ENCODE peak calls at places on chromosome 11, in six cellular contexts. E is HepG2, F is ovary, H is GM12878, N is suprapubic skin, L is transverse colon. T is an unnamed sample.

GRCh38 chr11:45751430-45751829 is 53.5 kb upstream of the SLC35C1 start:
- DNase-seq in E (no peak), F (peak; percentile 61), H (no peak), N (no peak), L (no peak), T (no peak)

GRCh38 chr11:82092904-82093303 is 640.8 kb downstream of the FAM181B start:
- DNase-seq in E (no peak), F (no peak), H (no peak), N (no peak), L (no peak), T (no peak)

GRCh38 chr11:61828629-61829407 is 718 bp downstream of the FADS2 start:
- DNase-seq in E (no peak), F (peak; percentile 45), H (no peak), N (no peak), L (no peak), T (no peak)

GRCh38 chr11:1151366-1152315 is 6.1 kb upstream of the MUC5AC start:
- DNase-seq in E (no peak), F (peak; percentile 9), H (no peak), N (no peak), L (peak; percentile 6), T (no peak)

GRCh38 chr11:72373163-72373562 is 61.2 kb downstream of the CLPB start:
- DNase-seq in E (no peak), F (no peak), H (no peak), N (no peak), L (no peak), T (no peak)

GRCh38 chr11:119368121-119369034 is 13.1 kb downstream of the USP2 start:
- DNase-seq in E (peak; percentile 93), F (peak; percentile 53), H (no peak), N (peak; percentile 66), L (peak; percentile 89), T (peak; percentile 40)

GRCh38 chr11:8566613-8567210 is 27.3 kb downstream of the STK33 start:
- DNase-seq in E (peak; percentile 23), F (no peak), H (peak; percentile 32), N (no peak), L (peak; percentile 12), T (no peak)

GRCh38 chr11:17459211-17459610 is 17.4 kb downstream of the ABCC8 start:
- DNase-seq in E (no peak), F (no peak), H (no peak), N (no peak), L (no peak), T (no peak)

GRCh38 chr11:10026514-10026913 is 267.5 kb downstream of the SBF2 start:
- DNase-seq in E (no peak), F (no peak), H (no peak), N (no peak), L (no peak), T (no peak)

GRCh38 chr11:126636911-126637799 is 281.7 kb downstream of the ST3GAL4 start:
- DNase-seq in E (no peak), F (no peak), H (no peak), N (no peak), L (no peak), T (no peak)

GRCh38 chr11:58616594-58616993 is 5.9 kb upstream of the CNTF start:
- DNase-seq in E (no peak), F (peak; percentile 72), H (no peak), N (no peak), L (no peak), T (peak; percentile 46)

GRCh38 chr11:7250166-7250565 is 1.5 kb upstream of the SYT9 start:
- DNase-seq in E (no peak), F (no peak), H (no peak), N (no peak), L (no peak), T (no peak)

GRCh38 chr11:7251836-7252682 is at the start of gene SYT9:
- DNase-seq in E (no peak), F (no peak), H (no peak), N (peak; percentile 61), L (peak; percentile 14), T (no peak)

GRCh38 chr11:7254731-7255291 is 3.1 kb downstream of the SYT9 start:
- DNase-seq in E (no peak), F (no peak), H (no peak), N (no peak), L (no peak), T (no peak)

GRCh38 chr11:7252683-7253213 is 1.0 kb downstream of the SYT9 start:
- DNase-seq in E (no peak), F (no peak), H (no peak), N (no peak), L (no peak), T (no peak)

DNA sequence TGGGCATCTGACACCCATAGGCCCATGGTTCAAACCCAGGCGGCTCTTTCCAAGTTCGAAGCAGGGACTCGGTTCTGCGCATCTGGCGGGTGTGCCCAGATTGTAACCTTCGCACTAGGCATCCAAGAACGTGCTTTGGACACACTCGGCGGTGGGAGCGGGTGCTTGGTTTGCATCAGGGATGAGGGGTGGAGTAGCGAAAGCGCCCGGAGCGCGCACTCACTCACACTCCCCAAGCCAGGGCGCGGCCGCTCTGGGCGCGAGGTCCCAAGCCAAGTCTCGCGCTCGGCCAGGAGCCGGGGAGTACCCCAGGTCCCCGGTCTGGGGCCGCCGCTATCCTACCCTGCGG is 243 bp upstream of the SYT9 start:
- DNase-seq in E (no peak), F (no peak), H (no peak), N (no peak), L (no peak), T (no peak)
- H3K4me3 ChIP-seq in E (peak overlapping the region; percentile 58), F (peak overlapping the region; percentile 29), H (no peak overlapping the region), N (peak overlapping the region; percentile 64), L (peak overlapping the region; percentile 36), T (peak overlapping the region; percentile 26)

DNA sequence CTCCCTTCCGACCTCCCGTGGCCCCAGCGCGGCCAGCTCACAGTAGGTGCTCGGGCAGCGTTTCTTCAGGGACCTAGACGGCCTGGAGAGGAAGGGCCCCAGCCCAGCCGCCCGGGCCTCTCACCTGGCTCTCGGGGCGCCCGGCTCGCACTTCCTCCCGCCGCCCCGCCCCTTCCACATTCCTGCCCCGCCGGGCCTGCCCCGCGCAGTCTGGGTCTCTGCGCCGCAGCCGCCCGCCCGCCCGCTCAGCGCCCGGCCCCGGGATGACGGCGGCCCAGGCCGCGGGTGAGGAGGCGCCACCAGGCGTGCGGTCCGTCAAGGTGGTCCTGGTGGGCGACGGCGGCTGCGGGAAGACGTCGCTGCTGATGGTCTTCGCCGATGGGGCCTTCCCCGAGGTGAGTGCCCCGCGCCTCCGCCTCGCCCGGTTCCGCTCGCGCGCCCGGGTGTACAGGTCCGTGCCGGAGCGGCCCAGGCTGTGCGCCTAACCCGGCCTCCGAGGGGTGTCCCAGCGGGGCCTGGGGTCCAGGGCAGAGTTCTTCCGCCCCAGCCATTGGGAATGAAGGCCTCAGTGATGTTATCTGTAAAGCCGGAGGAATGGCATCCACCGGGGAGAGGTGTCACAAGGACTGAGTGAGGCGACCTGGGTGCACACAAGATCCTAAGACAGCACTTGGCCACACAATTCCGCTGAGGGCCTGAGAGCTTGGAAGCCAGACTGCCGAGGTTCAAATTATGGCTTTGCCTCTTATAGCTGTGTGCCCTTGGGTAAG is at the start of gene RHOD:
- DNase-seq in E (no peak), F (peak; percentile 52), H (no peak), N (no peak), L (peak; percentile 79), T (no peak)
- H3K27ac ChIP-seq in E (no peak within 1 kb of the TSS), F (peak within 1 kb of the TSS; percentile 67), H (no peak within 1 kb of the TSS), N (peak within 1 kb of the TSS; percentile 90), L (peak within 1 kb of the TSS; percentile 57), T (peak within 1 kb of the TSS; percentile 72)

GRCh38 chr11:57395905-57396623 is 5.6 kb upstream of the PRG2 start:
- DNase-seq in E (no peak), F (no peak), H (no peak), N (no peak), L (no peak), T (no peak)
- TF ChIP-seq EP300 in E (no peak), F (no peak), H (no peak), N (no peak), L (no peak), T (no peak)

DNA sequence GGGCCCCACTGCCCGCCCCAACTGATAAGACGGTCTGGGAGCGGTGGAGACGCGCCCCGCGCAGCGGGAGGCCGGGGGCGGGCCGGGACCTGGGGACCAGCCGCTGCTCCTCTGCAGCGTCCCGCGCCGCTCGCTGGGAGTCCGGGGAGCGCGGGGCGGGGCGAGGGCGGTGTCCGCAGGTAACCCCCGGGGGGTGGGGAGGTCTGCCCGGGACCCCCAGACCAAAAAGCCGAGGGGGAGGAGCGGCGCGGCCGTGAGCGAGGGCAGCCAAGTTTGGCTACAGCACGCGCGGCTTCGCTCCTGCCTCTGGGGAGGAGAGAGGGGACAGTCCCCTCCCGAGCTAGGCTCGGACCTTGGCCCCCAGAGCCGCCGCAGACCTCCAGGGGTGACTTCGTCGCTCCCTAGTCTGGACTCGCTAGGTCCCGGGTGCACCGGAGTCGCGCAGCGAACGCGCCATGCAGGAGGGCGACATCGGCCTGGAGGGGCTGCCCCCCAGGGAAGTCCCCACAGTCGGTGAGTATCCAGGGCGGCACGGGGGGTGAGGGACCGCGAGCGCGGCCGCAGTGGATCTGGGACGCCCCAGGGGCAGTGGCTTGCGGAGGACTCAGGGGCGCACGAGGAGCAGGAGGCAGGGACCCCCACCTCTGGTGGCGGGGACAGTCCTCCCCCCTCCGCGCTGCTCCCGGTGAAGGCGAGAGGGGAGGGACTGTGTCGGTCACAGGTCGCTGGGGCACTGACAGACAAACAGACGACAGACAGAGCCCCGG is 92.3 kb upstream of the ANO1 start:
- DNase-seq in E (no peak), F (no peak), H (no peak), N (no peak), L (no peak), T (no peak)
- H3K4me3 ChIP-seq in E (no peak overlapping the region), F (peak overlapping the region; percentile 21), H (no peak overlapping the region), N (peak overlapping the region; percentile 33), L (peak overlapping the region; percentile 15), T (no peak overlapping the region)